ENCODE peak calls at places on chromosomes 1 and 21, in nine cellular contexts. F is adrenal gland; V is upper lobe of left lung; B is CD8-positive, alpha-beta T cell; S is left ventricle myocardium inferior; P is pancreas; Q is tibial nerve; O is CD8-positive, alpha-beta memory T cell; Y is heart left ventricle. C is an unnamed sample. For H3K4me1 and H3K36me3, the result is how much of the 10 kb centered on the place peaks cover.

GRCh38 chr1:178927003-178927402 is 56.1 kb upstream of the ANGPTL1 start:
- DNase-seq in B (no peak), O (no peak), Y (no peak), P (no peak), S (no peak), F (no peak), Q (no peak), V (no peak), C (no peak)

GRCh38 chr21:34029724-34030528 is 43.5 kb upstream of the MRPS6 start:
- DNase-seq in F (peak), Y (peak), B (no peak), O (peak), P (peak), V (peak), Q (peak), S (no peak), C (peak)

GRCh38 chr1:203626910-203627246 is 246 bp downstream of the ATP2B4 start:
- DNase-seq in F (no peak), B (no peak), Q (no peak), P (no peak), O (no peak), V (peak), S (no peak), Y (no peak), C (no peak)

GRCh38 chr21:36487641-36488307 is 7.9 kb upstream of the CLDN14 start:
- DNase-seq in Y (no peak), P (peak), B (no peak), Q (no peak), S (no peak), O (no peak), V (peak), F (no peak), C (no peak)

GRCh38 chr1:93613895-93614294 is 67.7 kb downstream of the BCAR3 start:
- DNase-seq in S (peak), Y (peak), O (no peak), B (no peak), V (no peak), F (peak), P (peak), Q (peak), C (no peak)

GRCh38 chr1:944341-945325 is 14.4 kb downstream of the NOC2L start:
- DNase-seq in F (peak), O (no peak), S (peak), P (no peak), B (no peak), V (no peak), Q (no peak), Y (peak), C (no peak)

GRCh38 chr1:244092293-244093264 is 41.5 kb downstream of the ZBTB18 start:
- DNase-seq in F (no peak), Y (no peak), S (no peak), O (no peak), Q (no peak), V (no peak), B (no peak), P (no peak), C (no peak)

GRCh38 chr21:39180429-39181019 is 2.7 kb downstream of the PSMG1 start:
- DNase-seq in P (no peak), O (no peak), Y (no peak), F (no peak), S (no peak), B (no peak), Q (no peak), V (no peak), C (no peak)

GRCh38 chr1:10736623-10737267 is 59.7 kb downstream of the CASZ1 start:
- DNase-seq in Y (no peak), P (peak), O (no peak), S (no peak), V (peak), F (peak), Q (no peak), B (no peak), C (no peak)

GRCh38 chr1:205317311-205317917 is 4.1 kb downstream of the NUAK2 start:
- DNase-seq in V (peak), O (no peak), S (peak), F (peak), P (peak), Y (peak), B (no peak), Q (no peak), C (no peak)

GRCh38 chr1:171344473-171344820 is 30.5 kb downstream of the FMO4 start:
- DNase-seq in O (no peak), P (peak), S (no peak), Y (no peak), B (no peak), F (peak), Q (peak), V (peak), C (no peak)

GRCh38 chr1:37721565-37721964 is 29.2 kb downstream of the CDCA8 start:
- DNase-seq in Q (no peak), Y (no peak), F (no peak), B (no peak), S (no peak), O (no peak), P (no peak), V (no peak), C (no peak)
- H3K27ac ChIP-seq in Q (peak), Y (no peak), F (no peak), B (no peak), S (no peak), O (no peak), P (no peak), V (no peak), C (no peak)

DNA sequence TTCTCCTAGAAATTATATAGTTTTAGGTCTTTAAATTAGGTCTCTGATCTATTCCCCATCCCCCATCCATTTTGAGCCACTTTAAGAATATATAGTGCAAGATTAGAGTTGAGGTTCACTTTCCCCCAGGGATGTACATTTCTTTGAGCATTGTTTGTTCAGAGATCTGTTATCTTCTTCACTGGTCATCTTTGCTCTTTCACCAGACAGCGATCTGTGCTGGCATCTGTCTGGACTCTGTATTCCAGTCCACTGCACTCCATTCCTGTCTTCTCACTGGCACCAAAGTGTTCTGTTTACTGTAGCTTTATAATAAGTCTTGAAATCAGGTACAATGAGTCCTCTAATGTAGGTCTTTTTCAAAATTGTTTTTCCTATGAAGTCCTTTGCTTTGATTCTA is 112.5 kb downstream of the PCBP3 start:
- DNase-seq in B (no peak), P (no peak), O (no peak), S (no peak), V (no peak), F (no peak), Y (no peak), Q (no peak), C (no peak)
- H3K4me1 ChIP-seq in B (under half), P (under half), O (under half), S (under half), V (under half), F (under half), Y (under half), Q (under half), C (under half)

GRCh38 chr1:38559180-38559874 is 300.2 kb downstream of the RRAGC start:
- DNase-seq in V (peak), Y (no peak), B (peak), O (peak), Q (no peak), P (peak), F (peak), S (no peak), C (peak)
- H3K36me3 ChIP-seq in V (under half), Y (under half), B (under half), O (under half), Q (under half), P (under half), F (under half), S (under half), C (under half)

GRCh38 chr1:23369335-23370013 is at the start of gene ZNF436:
- DNase-seq in B (peak), V (peak), O (no peak), S (peak), F (peak), Y (peak), P (peak), Q (peak), C (no peak)

GRCh38 chr1:23370270-23370743 is 671 bp upstream of the ZNF436 start:
- DNase-seq in S (no peak), B (no peak), V (no peak), F (no peak), Y (no peak), O (no peak), Q (no peak), P (no peak), C (no peak)

GRCh38 chr1:23371987-23372386 is 2.4 kb upstream of the ZNF436 start:
- DNase-seq in S (no peak), Q (no peak), P (no peak), O (no peak), V (no peak), B (no peak), Y (no peak), F (no peak), C (no peak)

GRCh38 chr1:23372481-23372880 is 2.8 kb upstream of the ZNF436 start:
- DNase-seq in O (no peak), S (no peak), F (no peak), V (no peak), B (no peak), P (no peak), Y (no peak), Q (no peak), C (no peak)

GRCh38 chr1:23370744-23371710 is 1.4 kb upstream of the ZNF436 start:
- DNase-seq in O (no peak), B (no peak), F (peak), Q (no peak), S (no peak), Y (peak), P (no peak), V (no peak), C (no peak)
- H3K27ac ChIP-seq in O (peak), B (no peak), F (peak), Q (peak), S (peak), Y (peak), P (peak), V (peak), C (no peak)

GRCh38 chr1:109826446-109826845 is 62.7 kb upstream of the EPS8L3 start:
- DNase-seq in F (peak), B (no peak), Y (no peak), V (no peak), O (no peak), Q (no peak), P (no peak), S (no peak), C (no peak)

GRCh38 chr1:109827466-109827865 is 63.7 kb upstream of the EPS8L3 start:
- DNase-seq in F (peak), V (no peak), O (no peak), P (no peak), S (no peak), Q (no peak), Y (no peak), B (no peak), C (no peak)

GRCh38 chr1:109827986-109828385 is 64.3 kb upstream of the EPS8L3 start:
- DNase-seq in F (peak), P (no peak), B (no peak), Y (no peak), O (no peak), Q (no peak), V (no peak), S (no peak), C (no peak)

GRCh38 chr1:109825774-109826173 is 62.1 kb upstream of the EPS8L3 start:
- DNase-seq in P (no peak), V (no peak), Y (no peak), O (no peak), Q (no peak), B (no peak), F (no peak), S (no peak), C (no peak)

DNA sequence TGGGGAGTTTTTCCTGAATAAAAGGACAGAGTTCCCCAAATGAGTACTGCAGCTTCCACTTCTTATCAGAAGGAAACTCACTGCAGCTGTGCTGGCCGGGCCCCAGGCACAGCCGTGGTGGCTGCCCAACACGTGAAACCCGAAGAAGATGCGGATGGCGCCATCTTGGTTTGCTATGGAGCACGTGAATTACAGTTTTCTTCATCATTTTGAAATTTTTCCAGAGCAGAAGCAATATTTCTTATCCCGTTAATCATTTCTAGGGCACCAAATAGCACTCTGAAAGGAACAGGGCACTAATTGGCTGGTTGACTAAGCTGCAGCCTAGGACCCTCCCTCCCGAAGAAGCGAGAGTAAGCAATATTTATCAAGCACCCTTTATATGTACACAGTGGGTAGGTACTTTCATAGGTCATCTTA is 63.2 kb upstream of the EPS8L3 start:
- DNase-seq in S (peak), B (no peak), O (no peak), Y (no peak), Q (no peak), P (no peak), F (peak), V (no peak), C (no peak)
- H3K4me1 ChIP-seq in S (under half), B (under half), O (under half), Y (under half), Q (under half), P (under half), F (under half), V (under half), C (under half)

DNA sequence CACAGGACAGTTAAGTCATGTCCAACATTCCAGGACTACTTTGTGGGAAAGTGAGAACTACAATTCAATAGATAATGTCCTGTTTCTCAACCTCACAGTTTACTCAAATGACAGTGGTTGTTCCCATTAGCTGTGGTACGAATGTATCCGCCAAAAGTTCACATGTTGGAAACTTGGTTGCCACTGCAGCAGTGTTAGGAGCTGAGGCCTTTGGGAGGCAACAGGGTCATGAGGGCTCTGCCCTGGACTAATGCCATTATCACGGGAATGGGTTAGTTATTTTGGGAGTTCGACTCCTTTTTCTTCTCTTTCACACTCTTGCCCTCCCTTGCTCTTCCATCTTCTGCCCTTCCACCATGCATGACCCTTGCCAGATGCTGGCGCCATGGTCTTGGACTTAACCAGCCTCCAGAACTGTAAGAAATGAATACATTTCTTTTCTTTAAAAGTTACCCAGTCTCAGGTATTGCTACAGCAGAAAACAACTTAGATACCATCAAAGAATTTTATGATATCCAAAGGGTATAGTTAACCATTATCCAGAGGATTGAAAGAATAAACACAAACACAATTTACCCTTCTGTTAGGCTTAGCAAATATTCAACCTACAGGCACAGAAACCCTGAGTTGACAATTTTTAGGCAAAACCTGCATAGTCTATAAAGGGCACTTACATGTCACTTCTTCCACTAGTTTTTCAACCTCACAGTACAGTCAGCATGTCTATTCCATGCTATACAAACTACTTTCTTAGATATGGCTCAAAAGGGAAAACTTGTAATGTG is 7.4 kb downstream of the BCL10 start:
- DNase-seq in B (no peak), Q (no peak), V (no peak), Y (no peak), F (no peak), S (no peak), P (no peak), O (no peak), C (no peak)
- H3K36me3 ChIP-seq in B (under half), Q (half or more), V (under half), Y (under half), F (under half), S (half or more), P (under half), O (under half), C (under half)

DNA sequence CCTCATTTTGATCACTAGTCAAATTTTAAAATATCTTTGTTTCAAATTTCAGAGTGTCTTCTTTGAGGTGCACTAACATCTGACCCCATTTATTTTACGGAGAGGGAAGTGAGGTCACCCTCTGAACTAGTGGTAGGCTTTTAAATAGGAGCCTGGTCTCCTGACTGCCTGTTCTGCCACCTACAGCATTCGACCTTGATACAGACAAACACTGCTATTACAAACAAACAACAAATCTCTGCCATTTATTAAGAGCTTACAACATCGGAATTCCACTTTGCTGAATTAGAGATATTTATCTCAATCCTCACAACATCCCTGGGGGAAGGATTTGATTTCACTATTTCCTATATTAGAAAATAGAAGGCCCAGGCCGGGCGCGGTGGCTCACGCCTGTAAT is 42.6 kb downstream of the FYB2 start:
- DNase-seq in P (no peak), B (no peak), Y (no peak), S (no peak), F (no peak), V (no peak), Q (no peak), O (no peak), C (no peak)
- H3K27ac ChIP-seq in P (no peak), B (no peak), Y (no peak), S (no peak), F (no peak), V (no peak), Q (no peak), O (no peak), C (no peak)

GRCh38 chr1:206729050-206729449 is 41.5 kb upstream of the IL19 start:
- DNase-seq in Y (no peak), F (no peak), S (no peak), V (no peak), B (no peak), P (no peak), O (no peak), Q (no peak), C (no peak)
- H3K4me1 ChIP-seq in Y (under half), F (under half), S (half or more), V (under half), B (under half), P (under half), O (under half), Q (under half), C (under half)

C was measured in effector memory CD4-positive, alpha-beta T cell.